ENCODE peak calls at places on chromosomes 1 and 21, in eight cellular contexts. Q is stomach; A is left ventricle myocardium inferior; Y is H1; R is CD8-positive, alpha-beta T cell; V is pancreas; H is ovary; W is testis. E is an unnamed sample. For H3K4me1, the result is how much of the 10 kb centered on the place peaks cover.

GRCh38 chr1:112798293-112798692 is 83.2 kb upstream of the PPM1J start:
- DNase-seq in Q (no peak), A (no peak), Y (no peak), R (no peak), V (no peak), H (no peak), W (no peak), E (no peak)

GRCh38 chr21:17925900-17926299 is 106.7 kb upstream of the C21orf91 start:
- DNase-seq in Q (no peak), A (no peak), Y (no peak), R (no peak), V (no peak), H (no peak), W (no peak), E (no peak)

GRCh38 chr1:199723557-199723956 is 304.0 kb upstream of the NR5A2 start:
- DNase-seq in Q (no peak), A (no peak), Y (no peak), R (no peak), V (no peak), H (no peak), W (no peak), E (no peak)

GRCh38 chr1:111739984-111740765 is 980 bp upstream of the INKA2 start:
- DNase-seq in Q (peak), A (peak), Y (peak), R (no peak), V (peak), H (peak), W (peak), E (peak)

GRCh38 chr1:52707927-52708655 is 9.9 kb upstream of the COA7 start:
- DNase-seq in Q (no peak), A (no peak), Y (no peak), R (no peak), V (no peak), H (no peak), W (no peak), E (no peak)

GRCh38 chr1:172658871-172659453 is at the start of gene FASLG:
- DNase-seq in Q (no peak), A (no peak), Y (no peak), R (no peak), V (no peak), H (no peak), W (no peak), E (no peak)

GRCh38 chr1:4139646-4140045 is 239.6 kb upstream of the C1orf174 start:
- DNase-seq in Q (no peak), A (no peak), Y (no peak), R (no peak), V (no peak), H (no peak), W (no peak), E (no peak)

GRCh38 chr1:180173451-180173850 is 18.8 kb downstream of the QSOX1 start:
- DNase-seq in Q (no peak), A (no peak), Y (no peak), R (no peak), V (no peak), H (peak), W (no peak), E (no peak)

GRCh38 chr1:2310332-2311183 is 80.8 kb downstream of the MORN1 start:
- DNase-seq in Q (no peak), A (no peak), Y (no peak), R (no peak), V (no peak), H (peak), W (peak), E (no peak)

GRCh38 chr1:2307943-2308342 is 79.8 kb downstream of the SKI start:
- DNase-seq in Q (no peak), A (no peak), Y (no peak), R (no peak), V (no peak), H (no peak), W (no peak), E (no peak)

GRCh38 chr1:2307206-2307605 is 79.1 kb downstream of the SKI start:
- DNase-seq in Q (no peak), A (no peak), Y (no peak), R (no peak), V (no peak), H (no peak), W (no peak), E (no peak)

GRCh38 chr1:2306151-2306978 is 78.2 kb downstream of the SKI start:
- DNase-seq in Q (no peak), A (no peak), Y (no peak), R (no peak), V (no peak), H (no peak), W (no peak), E (no peak)

DNA sequence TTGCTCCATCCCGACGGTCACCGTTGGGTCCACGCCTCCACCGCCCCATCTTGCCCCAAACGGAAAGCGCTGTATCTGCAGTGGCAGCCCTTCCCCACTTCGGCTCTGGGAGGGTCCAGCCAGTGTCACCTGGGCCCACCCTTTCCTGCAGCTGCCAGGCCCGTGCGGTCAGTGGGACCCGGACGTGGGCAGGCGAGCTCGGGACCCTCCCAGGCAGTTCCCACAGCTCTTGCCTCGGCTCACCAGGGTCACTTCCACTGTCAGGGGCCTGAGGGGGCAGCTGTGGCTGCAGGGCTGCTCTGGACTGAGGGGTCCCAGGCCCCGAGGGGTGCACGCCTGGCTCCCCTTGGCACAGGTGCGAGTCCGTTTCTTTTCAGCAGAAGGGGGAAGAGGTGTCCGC is 80.7 kb downstream of the SKI start:
- DNase-seq in Q (no peak), A (no peak), Y (no peak), R (no peak), V (no peak), H (no peak), W (no peak), E (no peak)
- H3K4me1 ChIP-seq in Q (under half), A (under half), Y (under half), R (under half), V (under half), H (under half), W (under half), E (under half)

DNA sequence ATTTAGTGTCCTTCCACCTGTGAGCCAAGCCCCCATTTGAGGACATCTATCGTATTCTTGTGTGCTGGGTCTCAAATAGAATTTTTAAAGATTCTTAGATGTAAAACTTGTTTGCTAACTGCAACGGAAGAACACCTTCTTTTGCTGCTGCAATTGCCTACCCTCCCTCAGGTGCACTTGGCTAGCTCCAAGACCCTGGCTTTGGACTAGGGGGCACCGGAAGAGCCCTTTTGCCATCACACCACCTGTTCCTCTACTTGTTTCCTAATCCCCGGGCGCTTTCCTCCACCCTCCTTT is 1.1 kb upstream of the HMGN2 start:
- DNase-seq in Q (no peak), A (no peak), Y (no peak), R (no peak), V (no peak), H (no peak), W (no peak), E (no peak)
- H3K4me3 ChIP-seq in Q (peak), A (peak), Y (peak), R (peak), V (no peak), H (peak), W (no peak), E (no peak)

GRCh38 chr1:78303620-78304019 is 187.2 kb upstream of the PTGFR start:
- DNase-seq in Q (no peak), A (peak), Y (no peak), R (no peak), V (peak), H (no peak), W (no peak), E (no peak)
- H3K27ac ChIP-seq in Q (no peak), A (peak), Y (no peak), R (no peak), V (no peak), H (no peak), W (no peak), E (no peak)

GRCh38 chr21:43597052-43597451 is 62.2 kb downstream of the HSF2BP start:
- DNase-seq in Q (no peak), A (no peak), Y (no peak), R (no peak), V (no peak), H (no peak), W (no peak), E (no peak)
- H3K4me1 ChIP-seq in Q (under half), A (under half), Y (under half), R (under half), V (under half), H (under half), W (under half), E (under half)

DNA sequence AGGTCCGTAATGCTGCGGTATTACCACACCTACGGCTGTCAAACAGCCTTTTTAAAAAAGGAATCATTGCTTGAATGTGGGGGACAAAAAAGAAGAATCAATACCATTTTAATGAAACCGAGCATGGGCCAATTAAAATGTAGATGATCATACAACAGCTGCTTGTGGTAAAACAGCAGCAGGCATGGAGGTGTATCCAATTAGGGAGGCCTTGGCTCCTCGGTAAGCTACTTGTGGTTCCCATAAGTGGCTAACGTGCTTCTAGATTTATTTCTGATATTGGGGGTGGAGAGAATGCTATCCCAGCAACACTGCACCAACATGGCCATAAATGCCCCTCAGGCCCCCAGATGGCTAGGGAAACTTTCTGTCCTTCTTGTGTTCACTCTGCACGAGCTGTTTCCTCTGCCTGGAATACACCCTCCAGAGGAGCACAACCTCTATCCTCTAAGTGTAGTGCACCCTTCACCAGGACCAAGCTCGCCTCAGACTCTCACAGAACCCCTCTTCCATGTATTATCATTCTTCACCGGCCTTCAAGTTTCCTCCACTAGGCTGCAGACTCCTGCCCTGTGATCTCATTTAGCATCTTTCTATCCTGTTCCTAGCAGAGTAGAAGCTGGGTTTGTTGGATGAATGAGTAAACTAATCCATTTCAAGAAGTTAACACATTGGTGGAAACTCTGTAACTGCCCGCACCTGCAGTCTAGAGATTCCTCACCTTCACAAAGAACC is 1.6 kb downstream of the PTPN14 start:
- DNase-seq in Q (no peak), A (no peak), Y (no peak), R (no peak), V (no peak), H (no peak), W (no peak), E (no peak)
- H3K4me3 ChIP-seq in Q (peak), A (peak), Y (peak), R (no peak), V (no peak), H (peak), W (peak), E (peak)

GRCh38 chr1:203269654-203270020 is 35.7 kb upstream of the BTG2 start:
- DNase-seq in Q (no peak), A (no peak), Y (no peak), R (no peak), V (no peak), H (no peak), W (no peak), E (no peak)

GRCh38 chr1:203268901-203269653 is 36.2 kb upstream of the BTG2 start:
- DNase-seq in Q (no peak), A (no peak), Y (peak), R (no peak), V (peak), H (no peak), W (peak), E (no peak)

GRCh38 chr1:203267347-203267846 is 37.9 kb upstream of the BTG2 start:
- DNase-seq in Q (peak), A (peak), Y (peak), R (peak), V (peak), H (peak), W (peak), E (peak)

GRCh38 chr1:203265541-203265940 is 36.1 kb upstream of the CHIT1 start:
- DNase-seq in Q (no peak), A (no peak), Y (no peak), R (no peak), V (no peak), H (no peak), W (no peak), E (no peak)

GRCh38 chr1:203267912-203268311 is 37.4 kb upstream of the BTG2 start:
- DNase-seq in Q (no peak), A (no peak), Y (no peak), R (no peak), V (peak), H (no peak), W (no peak), E (no peak)
- H3K27ac ChIP-seq in Q (peak), A (peak), Y (no peak), R (peak), V (peak), H (peak), W (peak), E (no peak)

GRCh38 chr1:93616221-93616995 is 65.2 kb downstream of the BCAR3 start:
- DNase-seq in Q (peak), A (no peak), Y (no peak), R (no peak), V (no peak), H (no peak), W (no peak), E (peak)
- H3K4me1 ChIP-seq in Q (half or more), A (half or more), Y (under half), R (under half), V (under half), H (under half), W (under half), E (under half)

GRCh38 chr1:220894025-220894923 is 15.0 kb downstream of the HLX start:
- DNase-seq in Q (no peak), A (no peak), Y (peak), R (no peak), V (no peak), H (no peak), W (no peak), E (peak)
- H3K4me3 ChIP-seq in Q (peak), A (peak), Y (peak), R (no peak), V (peak), H (no peak), W (peak), E (peak)

GRCh38 chr1:206930210-206930798 is 8.6 kb upstream of the FCMR start:
- DNase-seq in Q (no peak), A (no peak), Y (no peak), R (no peak), V (no peak), H (no peak), W (no peak), E (no peak)

GRCh38 chr1:206932271-206932670 is 10.5 kb upstream of the FCMR start:
- DNase-seq in Q (no peak), A (no peak), Y (no peak), R (no peak), V (no peak), H (no peak), W (no peak), E (peak)

GRCh38 chr1:206931709-206932108 is 10.0 kb upstream of the FCMR start:
- DNase-seq in Q (no peak), A (no peak), Y (no peak), R (no peak), V (no peak), H (no peak), W (no peak), E (no peak)

GRCh38 chr1:206926286-206926685 is 4.5 kb upstream of the FCMR start:
- DNase-seq in Q (no peak), A (no peak), Y (no peak), R (no peak), V (no peak), H (no peak), W (no peak), E (peak)

DNA sequence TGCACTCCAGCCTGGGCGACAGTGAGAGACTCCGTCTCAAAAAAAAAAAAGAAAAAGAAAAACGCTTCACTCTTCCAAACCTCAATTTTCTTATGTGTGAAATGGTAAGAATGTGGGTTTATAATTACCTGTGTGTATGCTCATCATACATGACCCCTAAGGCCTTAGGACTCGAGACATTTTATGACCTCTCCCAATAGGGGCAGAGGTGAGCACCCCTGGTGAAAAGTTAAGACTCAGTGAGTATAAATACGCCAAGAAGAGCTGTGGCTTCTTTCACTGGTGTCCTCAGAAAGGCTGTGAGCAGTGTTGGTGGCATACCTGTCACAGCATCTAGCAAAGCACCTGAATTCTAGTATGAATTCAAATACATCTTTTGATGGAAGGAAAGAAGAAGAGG is 7.8 kb upstream of the FCMR start:
- DNase-seq in Q (no peak), A (no peak), Y (no peak), R (no peak), V (no peak), H (no peak), W (no peak), E (no peak)
- H3K27ac ChIP-seq in Q (no peak), A (no peak), Y (no peak), R (no peak), V (no peak), H (no peak), W (no peak), E (no peak)

E was measured in aorta.